ENCODE peak calls at places on chromosomes 11 and 22, in eight cellular contexts. One of them, this sample, is unnamed.

GRCh38 chr11:129143335-129143734 is 48.8 kb downstream of the ARHGAP32 start:
- DNase-seq in keratinocyte: peak
- DNase-seq in hepatocyte: peak
- DNase-seq in K562: no peak
- DNase-seq in fibroblast of lung: peak
- DNase-seq in mammary epithelial cell: peak
- DNase-seq in GM23338: no peak
- DNase-seq in GM23248: peak
- DNase-seq in this sample: peak

GRCh38 chr11:5596611-5597201 is at the start of gene TRIM6:
- DNase-seq in keratinocyte: no peak
- DNase-seq in hepatocyte: peak
- DNase-seq in K562: peak
- DNase-seq in fibroblast of lung: peak
- DNase-seq in mammary epithelial cell: peak
- DNase-seq in GM23338: peak
- DNase-seq in GM23248: peak
- DNase-seq in this sample: peak

GRCh38 chr11:12167098-12167999 is 57.0 kb downstream of the MICAL2 start:
- DNase-seq in keratinocyte: no peak
- DNase-seq in hepatocyte: peak
- DNase-seq in K562: peak
- DNase-seq in fibroblast of lung: peak
- DNase-seq in mammary epithelial cell: peak
- DNase-seq in GM23338: no peak
- DNase-seq in GM23248: peak
- DNase-seq in this sample: peak

GRCh38 chr11:7319501-7319900 is 67.8 kb downstream of the SYT9 start:
- DNase-seq in keratinocyte: no peak
- DNase-seq in hepatocyte: no peak
- DNase-seq in K562: no peak
- DNase-seq in fibroblast of lung: no peak
- DNase-seq in mammary epithelial cell: no peak
- DNase-seq in GM23338: no peak
- DNase-seq in GM23248: no peak
- DNase-seq in this sample: no peak

GRCh38 chr11:107563702-107564101 is 1.8 kb downstream of the ALKBH8 start:
- DNase-seq in keratinocyte: no peak
- DNase-seq in hepatocyte: peak
- DNase-seq in K562: peak
- DNase-seq in fibroblast of lung: peak
- DNase-seq in mammary epithelial cell: peak
- DNase-seq in GM23338: peak
- DNase-seq in GM23248: peak
- DNase-seq in this sample: peak

GRCh38 chr11:36258730-36259360 is 30.4 kb downstream of the COMMD9 start:
- DNase-seq in keratinocyte: peak
- DNase-seq in hepatocyte: peak
- DNase-seq in K562: peak
- DNase-seq in fibroblast of lung: peak
- DNase-seq in mammary epithelial cell: peak
- DNase-seq in GM23338: peak
- DNase-seq in GM23248: peak
- DNase-seq in this sample: peak

GRCh38 chr11:2968501-2968900 is 23.6 kb downstream of the NAP1L4 start:
- DNase-seq in keratinocyte: no peak
- DNase-seq in hepatocyte: no peak
- DNase-seq in K562: no peak
- DNase-seq in fibroblast of lung: no peak
- DNase-seq in mammary epithelial cell: no peak
- DNase-seq in GM23338: no peak
- DNase-seq in GM23248: no peak
- DNase-seq in this sample: no peak

GRCh38 chr22:50695421-50696250 is 23.0 kb downstream of the SHANK3 start:
- DNase-seq in keratinocyte: no peak
- DNase-seq in hepatocyte: no peak
- DNase-seq in K562: no peak
- DNase-seq in fibroblast of lung: no peak
- DNase-seq in mammary epithelial cell: no peak
- DNase-seq in GM23338: no peak
- DNase-seq in GM23248: no peak
- DNase-seq in this sample: no peak

GRCh38 chr11:46335858-46336600 is 11.2 kb upstream of the DGKZ start:
- DNase-seq in keratinocyte: no peak
- DNase-seq in hepatocyte: no peak
- DNase-seq in K562: no peak
- DNase-seq in fibroblast of lung: no peak
- DNase-seq in mammary epithelial cell: no peak
- DNase-seq in GM23338: no peak
- DNase-seq in GM23248: no peak
- DNase-seq in this sample: no peak

GRCh38 chr11:117185739-117186430 is 7.3 kb downstream of the SIDT2 start:
- DNase-seq in keratinocyte: no peak
- DNase-seq in hepatocyte: no peak
- DNase-seq in K562: no peak
- DNase-seq in fibroblast of lung: no peak
- DNase-seq in mammary epithelial cell: no peak
- DNase-seq in GM23338: no peak
- DNase-seq in GM23248: no peak
- DNase-seq in this sample: no peak

GRCh38 chr11:15944460-15944859 is 411.9 kb downstream of the SOX6 start:
- DNase-seq in keratinocyte: no peak
- DNase-seq in hepatocyte: no peak
- DNase-seq in K562: no peak
- DNase-seq in fibroblast of lung: no peak
- DNase-seq in mammary epithelial cell: no peak
- DNase-seq in GM23338: peak
- DNase-seq in GM23248: no peak
- DNase-seq in this sample: no peak

GRCh38 chr11:86559311-86559945 is 113.0 kb downstream of the ME3 start:
- DNase-seq in keratinocyte: peak
- DNase-seq in hepatocyte: peak
- DNase-seq in K562: no peak
- DNase-seq in fibroblast of lung: peak
- DNase-seq in mammary epithelial cell: peak
- DNase-seq in GM23338: no peak
- DNase-seq in GM23248: peak
- DNase-seq in this sample: no peak

GRCh38 chr11:96794152-96794551 is 404.3 kb downstream of the JRKL start:
- DNase-seq in keratinocyte: no peak
- DNase-seq in hepatocyte: no peak
- DNase-seq in K562: no peak
- DNase-seq in fibroblast of lung: no peak
- DNase-seq in mammary epithelial cell: peak
- DNase-seq in GM23338: peak
- DNase-seq in GM23248: peak
- DNase-seq in this sample: no peak

GRCh38 chr11:57116654-57117053 is 65.1 kb upstream of the LRRC55 start:
- DNase-seq in keratinocyte: no peak
- DNase-seq in hepatocyte: peak
- DNase-seq in K562: peak
- DNase-seq in fibroblast of lung: peak
- DNase-seq in mammary epithelial cell: peak
- DNase-seq in GM23338: peak
- DNase-seq in GM23248: peak
- DNase-seq in this sample: peak

GRCh38 chr11:44861829-44862545 is 88.7 kb downstream of the TP53I11 start:
- DNase-seq in keratinocyte: peak
- DNase-seq in hepatocyte: peak
- DNase-seq in K562: peak
- DNase-seq in fibroblast of lung: peak
- DNase-seq in mammary epithelial cell: peak
- DNase-seq in GM23338: peak
- DNase-seq in GM23248: peak
- DNase-seq in this sample: peak
- H3K4me3 ChIP-seq in keratinocyte: no peak
- H3K4me3 ChIP-seq in hepatocyte: no peak
- H3K4me3 ChIP-seq in K562: no peak
- H3K4me3 ChIP-seq in fibroblast of lung: no peak
- H3K4me3 ChIP-seq in mammary epithelial cell: no peak
- H3K4me3 ChIP-seq in GM23338: no peak
- H3K4me3 ChIP-seq in GM23248: peak
- H3K4me3 ChIP-seq in this sample: peak

GRCh38 chr11:82731691-82732277 is 1.9 kb downstream of the FAM181B start:
- DNase-seq in keratinocyte: no peak
- DNase-seq in hepatocyte: no peak
- DNase-seq in K562: no peak
- DNase-seq in fibroblast of lung: no peak
- DNase-seq in mammary epithelial cell: no peak
- DNase-seq in GM23338: peak
- DNase-seq in GM23248: no peak
- DNase-seq in this sample: no peak

GRCh38 chr11:82732348-82732733 is 1.3 kb downstream of the FAM181B start:
- DNase-seq in keratinocyte: no peak
- DNase-seq in hepatocyte: peak
- DNase-seq in K562: no peak
- DNase-seq in fibroblast of lung: no peak
- DNase-seq in mammary epithelial cell: no peak
- DNase-seq in GM23338: peak
- DNase-seq in GM23248: no peak
- DNase-seq in this sample: no peak

GRCh38 chr11:82734120-82734479 is 436 bp upstream of the FAM181B start:
- DNase-seq in keratinocyte: no peak
- DNase-seq in hepatocyte: no peak
- DNase-seq in K562: no peak
- DNase-seq in fibroblast of lung: no peak
- DNase-seq in mammary epithelial cell: no peak
- DNase-seq in GM23338: no peak
- DNase-seq in GM23248: no peak
- DNase-seq in this sample: no peak

GRCh38 chr11:82733444-82734119 is at the start of gene FAM181B:
- DNase-seq in keratinocyte: no peak
- DNase-seq in hepatocyte: peak
- DNase-seq in K562: peak
- DNase-seq in fibroblast of lung: peak
- DNase-seq in mammary epithelial cell: peak
- DNase-seq in GM23338: peak
- DNase-seq in GM23248: peak
- DNase-seq in this sample: no peak

DNA sequence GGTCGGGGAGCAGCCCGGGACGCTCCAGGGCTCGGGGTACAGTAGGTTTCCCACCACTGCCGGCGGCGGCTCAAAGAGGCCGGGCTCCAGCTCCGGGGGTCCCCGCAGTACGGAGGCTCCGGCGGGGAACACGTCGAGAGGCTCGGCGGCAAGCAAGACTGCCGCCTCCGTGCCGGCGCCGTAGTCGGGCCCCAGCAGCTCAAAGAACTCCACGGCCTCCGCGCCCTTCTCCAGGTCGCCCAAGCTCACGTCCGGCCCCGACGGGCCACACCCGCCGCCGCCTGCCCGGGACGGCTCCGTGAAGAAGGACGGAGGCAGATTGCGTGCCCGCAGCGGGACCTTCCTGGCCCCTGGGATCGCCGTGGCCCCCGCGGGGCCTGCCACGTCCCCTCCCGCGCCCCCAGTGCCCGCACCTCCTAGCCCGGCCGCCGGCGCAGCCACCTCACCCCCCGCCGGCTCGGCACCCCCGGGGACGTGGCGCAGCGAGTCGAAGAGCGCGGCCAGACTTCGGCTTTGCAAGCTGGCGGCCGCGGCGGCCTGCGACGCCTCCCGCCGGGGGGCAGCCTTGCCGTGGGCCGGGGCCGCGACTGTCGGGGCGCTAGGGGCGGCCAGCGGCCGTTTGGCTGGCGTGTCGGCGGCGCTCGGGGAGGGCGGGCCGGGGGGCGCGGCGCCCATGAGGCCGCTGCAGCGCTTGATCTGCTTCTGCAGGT is 775 bp downstream of the FAM181B start:
- DNase-seq in keratinocyte: no peak
- DNase-seq in hepatocyte: peak
- DNase-seq in K562: peak
- DNase-seq in fibroblast of lung: no peak
- DNase-seq in mammary epithelial cell: no peak
- DNase-seq in GM23338: peak
- DNase-seq in GM23248: peak
- DNase-seq in this sample: no peak
- TF ChIP-seq EZH2 in keratinocyte: peak
- TF ChIP-seq EZH2 in hepatocyte: peak
- TF ChIP-seq EZH2 in K562: no peak
- TF ChIP-seq EZH2 in fibroblast of lung: no peak
- TF ChIP-seq EZH2 in mammary epithelial cell: no peak
- TF ChIP-seq EZH2 in GM23338: no peak
- TF ChIP-seq EZH2 in GM23248: peak
- TF ChIP-seq EZH2 in this sample: no peak

DNA sequence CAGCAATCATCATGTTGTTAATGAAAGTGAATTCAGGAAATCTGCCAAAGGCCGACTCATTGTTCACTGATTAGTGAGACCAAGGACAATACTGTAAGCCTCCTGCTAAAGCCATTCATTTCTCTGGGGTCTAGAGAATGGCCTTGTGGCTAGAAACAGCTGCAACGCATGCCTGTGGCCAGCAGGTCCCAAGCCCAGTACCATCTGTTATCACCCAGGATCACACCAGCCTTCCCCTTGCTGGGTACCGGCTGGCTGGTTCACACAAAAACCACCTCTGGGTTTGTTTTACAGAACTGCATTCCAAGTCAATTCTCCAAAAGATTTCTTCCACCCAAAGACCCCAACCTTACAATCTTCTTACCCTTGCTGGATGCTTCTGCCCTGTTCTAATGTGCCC is 1.1 kb downstream of the PLAAT5 start:
- DNase-seq in keratinocyte: no peak
- DNase-seq in hepatocyte: no peak
- DNase-seq in K562: no peak
- DNase-seq in fibroblast of lung: peak
- DNase-seq in mammary epithelial cell: no peak
- DNase-seq in GM23338: peak
- DNase-seq in GM23248: no peak
- DNase-seq in this sample: no peak
- H3K4me3 ChIP-seq in keratinocyte: no peak
- H3K4me3 ChIP-seq in hepatocyte: no peak
- H3K4me3 ChIP-seq in K562: no peak
- H3K4me3 ChIP-seq in fibroblast of lung: no peak
- H3K4me3 ChIP-seq in mammary epithelial cell: no peak
- H3K4me3 ChIP-seq in GM23338: peak
- H3K4me3 ChIP-seq in GM23248: no peak
- H3K4me3 ChIP-seq in this sample: no peak

DNA sequence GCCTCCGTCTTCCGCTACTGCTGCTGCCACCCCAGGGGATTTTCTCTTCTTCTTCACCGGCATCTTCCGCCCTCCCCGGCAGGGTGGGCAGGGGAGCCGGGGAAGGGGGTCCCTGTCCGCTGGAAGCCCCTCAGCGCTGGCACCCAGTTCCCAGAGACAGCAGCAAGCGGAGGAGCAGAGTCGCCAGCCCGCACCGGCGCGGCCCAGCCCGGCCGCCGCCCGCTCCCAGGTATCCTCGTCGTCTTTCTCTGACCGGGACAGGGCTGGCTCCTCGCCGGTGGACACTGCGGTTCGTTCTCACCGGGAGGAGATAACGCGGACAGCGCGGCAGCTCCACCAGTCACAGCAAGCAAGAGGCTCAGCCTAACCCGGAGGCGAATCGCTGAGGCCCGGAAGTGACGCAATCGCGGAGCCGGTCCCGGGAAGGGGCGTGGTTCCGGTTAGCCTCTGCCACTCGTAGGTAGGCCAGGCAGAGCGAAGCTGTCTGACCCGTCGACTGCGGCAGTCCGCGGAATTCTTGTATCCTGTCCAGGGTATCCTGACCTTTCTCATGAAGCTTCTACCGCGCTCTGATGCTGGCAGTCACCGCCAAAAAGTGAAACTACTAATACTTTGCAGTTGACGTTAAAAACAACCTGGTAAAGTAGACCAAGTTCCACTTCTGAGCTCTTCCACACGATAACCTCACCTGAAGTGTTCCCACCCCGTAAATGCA is at the start of gene DCUN1D5:
- DNase-seq in keratinocyte: peak
- DNase-seq in hepatocyte: peak
- DNase-seq in K562: peak
- DNase-seq in fibroblast of lung: peak
- DNase-seq in mammary epithelial cell: peak
- DNase-seq in GM23338: peak
- DNase-seq in GM23248: peak
- DNase-seq in this sample: peak
- TF ChIP-seq EZH2 in keratinocyte: no peak
- TF ChIP-seq EZH2 in hepatocyte: no peak
- TF ChIP-seq EZH2 in K562: no peak
- TF ChIP-seq EZH2 in fibroblast of lung: no peak
- TF ChIP-seq EZH2 in mammary epithelial cell: no peak
- TF ChIP-seq EZH2 in GM23338: no peak
- TF ChIP-seq EZH2 in GM23248: no peak
- TF ChIP-seq EZH2 in this sample: no peak